ENCODE peak calls at places on chromosomes 13 and 19, in eight cellular contexts. One of them, this sample, is unnamed.
A peak's percentile ranks its signal among the peaks of the same experiment; 100 is the strongest.

GRCh38 chr13:68369739-68370138 is 1139.6 kb upstream of the PCDH9 start:
- DNase-seq in GM13977: no peak
- DNase-seq in activated B cell treated with CpG ODN at 0.5 μM for 24 hours: no peak
- DNase-seq in GM12878: no peak
- DNase-seq in heart left ventricle: no peak
- DNase-seq in coronary artery: no peak
- DNase-seq in BJ: no peak
- DNase-seq in neural crest cell: no peak
- DNase-seq in this sample: no peak

GRCh38 chr19:5695649-5696195 is 5.6 kb downstream of the RPL36 start:
- DNase-seq in GM13977: no peak
- DNase-seq in activated B cell treated with CpG ODN at 0.5 μM for 24 hours: no peak
- DNase-seq in GM12878: no peak
- DNase-seq in heart left ventricle: peak; percentile 57
- DNase-seq in coronary artery: peak; percentile 69
- DNase-seq in BJ: no peak
- DNase-seq in neural crest cell: no peak
- DNase-seq in this sample: peak; percentile 89

GRCh38 chr19:5691205-5691929 is 1.3 kb downstream of the RPL36 start:
- DNase-seq in GM13977: no peak
- DNase-seq in activated B cell treated with CpG ODN at 0.5 μM for 24 hours: peak; percentile 32
- DNase-seq in GM12878: no peak
- DNase-seq in heart left ventricle: peak; percentile 79
- DNase-seq in coronary artery: no peak
- DNase-seq in BJ: no peak
- DNase-seq in neural crest cell: no peak
- DNase-seq in this sample: no peak

GRCh38 chr19:29562299-29563297 is 36.8 kb downstream of the VSTM2B start:
- DNase-seq in GM13977: no peak
- DNase-seq in activated B cell treated with CpG ODN at 0.5 μM for 24 hours: no peak
- DNase-seq in GM12878: no peak
- DNase-seq in heart left ventricle: no peak
- DNase-seq in coronary artery: peak; percentile 50
- DNase-seq in BJ: no peak
- DNase-seq in neural crest cell: no peak
- DNase-seq in this sample: no peak

GRCh38 chr13:44759222-44759721 is 183.1 kb upstream of the TSC22D1 start:
- DNase-seq in GM13977: no peak
- DNase-seq in activated B cell treated with CpG ODN at 0.5 μM for 24 hours: no peak
- DNase-seq in GM12878: no peak
- DNase-seq in heart left ventricle: no peak
- DNase-seq in coronary artery: no peak
- DNase-seq in BJ: no peak
- DNase-seq in neural crest cell: no peak
- DNase-seq in this sample: no peak

GRCh38 chr13:47426126-47426849 is 529.4 kb upstream of the HTR2A start:
- DNase-seq in GM13977: no peak
- DNase-seq in activated B cell treated with CpG ODN at 0.5 μM for 24 hours: no peak
- DNase-seq in GM12878: no peak
- DNase-seq in heart left ventricle: peak; percentile 46
- DNase-seq in coronary artery: no peak
- DNase-seq in BJ: no peak
- DNase-seq in neural crest cell: no peak
- DNase-seq in this sample: no peak

GRCh38 chr13:93450226-93450625 is 223.6 kb downstream of the GPC6 start:
- DNase-seq in GM13977: no peak
- DNase-seq in activated B cell treated with CpG ODN at 0.5 μM for 24 hours: no peak
- DNase-seq in GM12878: no peak
- DNase-seq in heart left ventricle: no peak
- DNase-seq in coronary artery: no peak
- DNase-seq in BJ: peak; percentile 26
- DNase-seq in neural crest cell: no peak
- DNase-seq in this sample: no peak

GRCh38 chr19:15248648-15249559 is 16.7 kb upstream of the EPHX3 start:
- DNase-seq in GM13977: no peak
- DNase-seq in activated B cell treated with CpG ODN at 0.5 μM for 24 hours: no peak
- DNase-seq in GM12878: no peak
- DNase-seq in heart left ventricle: peak; percentile 92
- DNase-seq in coronary artery: peak; percentile 92
- DNase-seq in BJ: peak; percentile 52
- DNase-seq in neural crest cell: no peak
- DNase-seq in this sample: no peak

GRCh38 chr19:47418595-47419036 is 711 bp downstream of the MEIS3 start:
- DNase-seq in GM13977: no peak
- DNase-seq in activated B cell treated with CpG ODN at 0.5 μM for 24 hours: no peak
- DNase-seq in GM12878: no peak
- DNase-seq in heart left ventricle: no peak
- DNase-seq in coronary artery: no peak
- DNase-seq in BJ: no peak
- DNase-seq in neural crest cell: no peak
- DNase-seq in this sample: no peak

DNA sequence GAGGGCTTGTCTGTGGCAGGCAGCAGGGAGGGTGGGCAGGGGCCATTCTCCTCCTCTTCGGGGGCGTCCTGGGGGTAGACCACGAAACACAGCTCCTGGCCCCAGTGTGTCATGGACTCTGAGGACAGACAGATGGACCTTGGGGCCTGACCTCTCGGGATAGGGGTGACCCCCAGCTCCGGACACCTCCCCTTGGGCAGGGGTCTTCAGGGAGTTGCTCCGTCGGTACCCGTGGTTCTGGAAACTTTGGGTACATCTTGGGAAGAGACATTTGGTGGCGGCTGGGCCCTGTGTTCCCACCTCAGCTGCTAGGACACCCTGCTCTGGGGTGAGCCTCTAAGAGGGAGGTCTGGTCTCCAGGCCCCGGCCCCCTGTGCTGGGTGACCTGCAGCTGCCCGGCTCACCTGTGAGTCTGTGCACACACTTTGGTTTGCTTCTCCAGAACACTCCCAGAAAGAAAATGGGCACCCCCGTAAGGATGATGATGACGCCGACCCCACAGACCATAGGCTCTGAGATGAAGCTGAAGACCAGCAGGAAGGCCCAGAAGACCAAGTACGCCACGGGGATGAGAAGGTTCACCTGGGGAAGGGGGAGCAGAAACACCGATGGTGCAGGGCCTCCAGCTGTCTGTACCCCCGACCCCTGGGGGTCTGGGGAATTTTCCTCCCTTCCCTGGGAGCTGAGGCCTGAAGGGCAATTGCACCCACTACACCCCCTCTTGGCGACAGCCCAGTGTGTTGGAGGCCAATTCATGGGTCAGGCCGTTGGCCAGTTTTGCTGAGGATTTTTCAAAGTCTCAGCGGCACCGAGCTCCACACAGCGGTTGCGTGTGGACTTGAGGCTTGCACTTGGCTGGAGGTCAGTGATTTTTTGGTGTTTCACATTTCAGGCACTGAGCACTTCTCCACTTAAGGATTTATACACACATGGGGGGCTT is 15.0 kb downstream of the LRP3 start:
- DNase-seq in GM13977: no peak
- DNase-seq in activated B cell treated with CpG ODN at 0.5 μM for 24 hours: no peak
- DNase-seq in GM12878: no peak
- DNase-seq in heart left ventricle: peak; percentile 48
- DNase-seq in coronary artery: no peak
- DNase-seq in BJ: no peak
- DNase-seq in neural crest cell: no peak
- DNase-seq in this sample: no peak
- TF ChIP-seq CTCF in GM13977: no peak
- TF ChIP-seq CTCF in activated B cell treated with CpG ODN at 0.5 μM for 24 hours: no peak
- TF ChIP-seq CTCF in GM12878: no peak
- TF ChIP-seq CTCF in heart left ventricle: no peak
- TF ChIP-seq CTCF in coronary artery: no peak
- TF ChIP-seq CTCF in BJ: no peak
- TF ChIP-seq CTCF in neural crest cell: no peak
- TF ChIP-seq CTCF in this sample: no peak

DNA sequence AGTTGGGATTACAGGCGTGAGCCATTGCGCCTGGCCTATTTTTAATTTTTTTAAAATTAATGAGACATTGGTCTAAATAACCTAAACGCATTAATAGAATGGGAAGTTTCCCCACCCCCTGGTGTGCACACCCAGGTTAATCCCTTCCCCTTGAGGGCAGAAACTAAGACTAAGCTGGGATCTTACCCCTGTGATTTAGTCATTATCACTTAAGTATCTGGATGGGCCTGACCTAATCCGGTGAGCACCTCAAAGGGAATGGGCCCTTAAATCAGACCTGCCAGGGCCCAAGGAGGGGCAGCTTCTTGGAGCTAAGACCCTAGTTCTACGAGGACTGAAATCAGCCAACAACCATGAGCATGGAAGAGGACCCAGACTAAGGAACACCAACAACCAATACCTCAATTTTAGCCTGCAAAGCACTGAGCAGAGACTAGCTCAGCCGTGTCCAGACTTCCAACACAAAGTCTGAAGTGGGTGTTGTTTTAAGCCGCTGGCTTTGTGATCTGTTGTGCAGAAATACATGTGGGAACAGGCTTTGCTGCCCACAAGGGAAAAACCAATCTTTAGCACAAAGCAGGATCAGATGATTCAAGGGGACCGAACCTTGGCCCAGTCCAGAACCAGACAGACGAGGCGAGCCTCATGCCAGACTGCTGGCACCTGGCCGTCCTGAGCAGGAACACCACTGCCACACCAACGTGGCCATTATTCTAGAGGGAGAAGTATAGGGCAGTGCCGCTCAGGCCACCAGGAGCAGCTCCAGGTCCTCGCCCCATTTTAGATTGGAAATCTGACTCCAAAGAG is 7.1 kb downstream of the UBE2S start:
- DNase-seq in GM13977: peak; percentile 22
- DNase-seq in activated B cell treated with CpG ODN at 0.5 μM for 24 hours: no peak
- DNase-seq in GM12878: no peak
- DNase-seq in heart left ventricle: no peak
- DNase-seq in coronary artery: no peak
- DNase-seq in BJ: no peak
- DNase-seq in neural crest cell: no peak
- DNase-seq in this sample: no peak
- TF ChIP-seq CTCF in GM13977: no peak
- TF ChIP-seq CTCF in activated B cell treated with CpG ODN at 0.5 μM for 24 hours: no peak
- TF ChIP-seq CTCF in GM12878: no peak
- TF ChIP-seq CTCF in heart left ventricle: no peak
- TF ChIP-seq CTCF in coronary artery: no peak
- TF ChIP-seq CTCF in BJ: no peak
- TF ChIP-seq CTCF in neural crest cell: no peak
- TF ChIP-seq CTCF in this sample: no peak

GRCh38 chr19:18396471-18397241 is 766 bp downstream of the LRRC25 start:
- DNase-seq in GM13977: no peak
- DNase-seq in activated B cell treated with CpG ODN at 0.5 μM for 24 hours: no peak
- DNase-seq in GM12878: no peak
- DNase-seq in heart left ventricle: no peak
- DNase-seq in coronary artery: no peak
- DNase-seq in BJ: no peak
- DNase-seq in neural crest cell: no peak
- DNase-seq in this sample: no peak

GRCh38 chr19:18401580-18402112 is 4.2 kb upstream of the LRRC25 start:
- DNase-seq in GM13977: no peak
- DNase-seq in activated B cell treated with CpG ODN at 0.5 μM for 24 hours: peak; percentile 50
- DNase-seq in GM12878: no peak
- DNase-seq in heart left ventricle: no peak
- DNase-seq in coronary artery: peak; percentile 73
- DNase-seq in BJ: no peak
- DNase-seq in neural crest cell: no peak
- DNase-seq in this sample: no peak

GRCh38 chr19:18399008-18399407 is 1.6 kb upstream of the LRRC25 start:
- DNase-seq in GM13977: no peak
- DNase-seq in activated B cell treated with CpG ODN at 0.5 μM for 24 hours: no peak
- DNase-seq in GM12878: no peak
- DNase-seq in heart left ventricle: no peak
- DNase-seq in coronary artery: no peak
- DNase-seq in BJ: no peak
- DNase-seq in neural crest cell: no peak
- DNase-seq in this sample: no peak

GRCh38 chr19:18393836-18394235 is 3.6 kb downstream of the LRRC25 start:
- DNase-seq in GM13977: no peak
- DNase-seq in activated B cell treated with CpG ODN at 0.5 μM for 24 hours: no peak
- DNase-seq in GM12878: no peak
- DNase-seq in heart left ventricle: peak; percentile 83
- DNase-seq in coronary artery: peak; percentile 73
- DNase-seq in BJ: no peak
- DNase-seq in neural crest cell: no peak
- DNase-seq in this sample: no peak

DNA sequence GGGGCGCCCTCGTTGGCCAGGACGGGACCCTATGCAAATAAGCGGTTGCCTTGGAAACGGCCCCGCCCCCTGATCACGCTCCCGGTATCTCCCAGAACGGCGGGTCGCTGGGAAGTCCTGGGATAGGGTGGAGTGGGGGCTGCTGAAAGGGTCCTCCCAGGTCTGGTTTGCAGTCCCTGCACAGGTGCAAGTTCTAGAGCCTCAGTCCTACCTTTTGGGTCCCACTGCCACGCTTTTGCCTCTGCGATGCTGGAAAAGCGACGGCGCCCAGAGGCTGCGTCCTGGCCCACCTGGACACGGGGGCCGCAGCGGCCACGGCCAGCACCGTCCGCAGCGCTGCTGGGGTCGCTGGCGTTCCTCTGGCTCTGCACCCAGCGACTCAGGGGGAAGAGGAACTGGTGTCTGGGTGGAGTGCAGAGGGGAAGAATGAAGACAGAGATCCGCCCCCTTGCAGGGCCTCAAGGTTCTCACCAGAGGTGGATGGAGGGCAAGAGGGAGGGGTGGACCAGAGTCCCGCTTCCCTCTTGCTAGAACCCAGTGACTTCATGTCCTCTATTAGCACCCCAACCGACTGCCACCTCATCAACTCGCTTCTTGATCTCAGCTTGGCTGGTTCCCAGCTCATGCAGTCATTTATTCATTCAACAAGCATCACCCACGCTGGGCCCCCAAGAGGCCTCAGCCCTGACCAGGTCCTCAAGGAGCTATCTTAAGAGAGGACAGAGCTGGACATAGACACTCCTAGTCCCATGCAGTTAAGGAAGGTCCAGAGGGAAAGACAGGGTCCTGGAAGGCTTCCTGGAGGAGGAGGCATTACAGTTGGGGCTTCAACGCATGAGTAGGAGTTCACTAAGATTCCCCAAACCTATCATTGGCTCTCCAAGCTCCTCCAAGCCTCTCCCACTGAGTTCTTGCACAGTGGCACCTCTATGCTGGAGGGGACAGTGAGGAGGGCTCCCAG is at the start of gene LRRC25:
- DNase-seq in GM13977: peak; percentile 70
- DNase-seq in activated B cell treated with CpG ODN at 0.5 μM for 24 hours: peak; percentile 52
- DNase-seq in GM12878: no peak
- DNase-seq in heart left ventricle: no peak
- DNase-seq in coronary artery: peak; percentile 70
- DNase-seq in BJ: no peak
- DNase-seq in neural crest cell: no peak
- DNase-seq in this sample: no peak
- TF ChIP-seq CTCF in GM13977: no peak
- TF ChIP-seq CTCF in activated B cell treated with CpG ODN at 0.5 μM for 24 hours: no peak
- TF ChIP-seq CTCF in GM12878: no peak
- TF ChIP-seq CTCF in heart left ventricle: no peak
- TF ChIP-seq CTCF in coronary artery: no peak
- TF ChIP-seq CTCF in BJ: no peak
- TF ChIP-seq CTCF in neural crest cell: no peak
- TF ChIP-seq CTCF in this sample: no peak

GRCh38 chr19:7500811-7501450 is 12.1 kb upstream of the PEX11G start:
- DNase-seq in GM13977: peak; percentile 74
- DNase-seq in activated B cell treated with CpG ODN at 0.5 μM for 24 hours: no peak
- DNase-seq in GM12878: no peak
- DNase-seq in heart left ventricle: peak; percentile 60
- DNase-seq in coronary artery: no peak
- DNase-seq in BJ: no peak
- DNase-seq in neural crest cell: peak; percentile 69
- DNase-seq in this sample: no peak
- TF ChIP-seq CTCF in GM13977: no peak
- TF ChIP-seq CTCF in activated B cell treated with CpG ODN at 0.5 μM for 24 hours: no peak
- TF ChIP-seq CTCF in GM12878: no peak
- TF ChIP-seq CTCF in heart left ventricle: peak; percentile 12
- TF ChIP-seq CTCF in coronary artery: no peak
- TF ChIP-seq CTCF in BJ: no peak
- TF ChIP-seq CTCF in neural crest cell: peak; percentile 43
- TF ChIP-seq CTCF in this sample: peak; percentile 34

This sample was measured in chondrocyte.